ENCODE peak calls at places on chromosomes 13 and 19, in five cellular contexts. One of them, this sample, is unnamed.

GRCh38 chr19:49161987-49162386 is 4.4 kb downstream of the TRPM4 start:
- DNase-seq in brain microvascular endothelial cell: peak; percentile 43
- DNase-seq in fibroblast of pulmonary artery: no peak
- DNase-seq in right lobe of liver: no peak
- DNase-seq in retinal pigment epithelial cell: no peak
- DNase-seq in this sample: no peak

GRCh38 chr13:29754486-29754806 is 96.0 kb downstream of the UBL3 start:
- DNase-seq in brain microvascular endothelial cell: peak; percentile 45
- DNase-seq in fibroblast of pulmonary artery: peak; percentile 39
- DNase-seq in right lobe of liver: no peak
- DNase-seq in retinal pigment epithelial cell: no peak
- DNase-seq in this sample: no peak

GRCh38 chr19:58450836-58451357 is 525 bp upstream of the ZNF324B start:
- DNase-seq in brain microvascular endothelial cell: no peak
- DNase-seq in fibroblast of pulmonary artery: no peak
- DNase-seq in right lobe of liver: no peak
- DNase-seq in retinal pigment epithelial cell: no peak
- DNase-seq in this sample: no peak

GRCh38 chr19:3576696-3577443 is 4.1 kb downstream of the HMG20B start:
- DNase-seq in brain microvascular endothelial cell: no peak
- DNase-seq in fibroblast of pulmonary artery: peak; percentile 73
- DNase-seq in right lobe of liver: no peak
- DNase-seq in retinal pigment epithelial cell: peak; percentile 32
- DNase-seq in this sample: no peak

GRCh38 chr19:15118789-15119494 is 11.7 kb downstream of the SYDE1 start:
- DNase-seq in brain microvascular endothelial cell: no peak
- DNase-seq in fibroblast of pulmonary artery: no peak
- DNase-seq in right lobe of liver: no peak
- DNase-seq in retinal pigment epithelial cell: no peak
- DNase-seq in this sample: no peak

GRCh38 chr13:74550039-74550438 is 415.8 kb upstream of the KLF12 start:
- DNase-seq in brain microvascular endothelial cell: no peak
- DNase-seq in fibroblast of pulmonary artery: peak; percentile 26
- DNase-seq in right lobe of liver: no peak
- DNase-seq in retinal pigment epithelial cell: no peak
- DNase-seq in this sample: no peak

GRCh38 chr19:33473644-33474305 is 47.8 kb downstream of the PEPD start:
- DNase-seq in brain microvascular endothelial cell: peak; percentile 45
- DNase-seq in fibroblast of pulmonary artery: peak; percentile 47
- DNase-seq in right lobe of liver: peak; percentile 50
- DNase-seq in retinal pigment epithelial cell: no peak
- DNase-seq in this sample: no peak

GRCh38 chr13:95948646-95949045 is 104.6 kb downstream of the UGGT2 start:
- DNase-seq in brain microvascular endothelial cell: peak; percentile 75
- DNase-seq in fibroblast of pulmonary artery: peak; percentile 48
- DNase-seq in right lobe of liver: no peak
- DNase-seq in retinal pigment epithelial cell: no peak
- DNase-seq in this sample: no peak

GRCh38 chr13:34964558-34964957 is 22.5 kb downstream of the NBEA start:
- DNase-seq in brain microvascular endothelial cell: no peak
- DNase-seq in fibroblast of pulmonary artery: no peak
- DNase-seq in right lobe of liver: no peak
- DNase-seq in retinal pigment epithelial cell: no peak
- DNase-seq in this sample: no peak

GRCh38 chr19:4178990-4179389 is 3.4 kb downstream of the SIRT6 start:
- DNase-seq in brain microvascular endothelial cell: no peak
- DNase-seq in fibroblast of pulmonary artery: no peak
- DNase-seq in right lobe of liver: no peak
- DNase-seq in retinal pigment epithelial cell: no peak
- DNase-seq in this sample: no peak

GRCh38 chr19:10691883-10692282 is 9.4 kb upstream of the QTRT1 start:
- DNase-seq in brain microvascular endothelial cell: no peak
- DNase-seq in fibroblast of pulmonary artery: no peak
- DNase-seq in right lobe of liver: no peak
- DNase-seq in retinal pigment epithelial cell: no peak
- DNase-seq in this sample: no peak

GRCh38 chr19:41144403-41144802 is 30.2 kb downstream of the CYP2F1 start:
- DNase-seq in brain microvascular endothelial cell: peak; percentile 73
- DNase-seq in fibroblast of pulmonary artery: peak; percentile 91
- DNase-seq in right lobe of liver: peak; percentile 73
- DNase-seq in retinal pigment epithelial cell: peak; percentile 45
- DNase-seq in this sample: peak; percentile 73

GRCh38 chr13:28324181-28324789 is 170.6 kb downstream of the FLT1 start:
- DNase-seq in brain microvascular endothelial cell: peak; percentile 81
- DNase-seq in fibroblast of pulmonary artery: peak; percentile 82
- DNase-seq in right lobe of liver: no peak
- DNase-seq in retinal pigment epithelial cell: peak; percentile 16
- DNase-seq in this sample: peak; percentile 80

GRCh38 chr19:48991823-48992570 is 1.1 kb downstream of the GYS1 start:
- DNase-seq in brain microvascular endothelial cell: peak; percentile 77
- DNase-seq in fibroblast of pulmonary artery: peak; percentile 82
- DNase-seq in right lobe of liver: no peak
- DNase-seq in retinal pigment epithelial cell: peak; percentile 41
- DNase-seq in this sample: peak; percentile 61

GRCh38 chr13:98910501-98910951 is 67.3 kb downstream of the DOCK9 start:
- DNase-seq in brain microvascular endothelial cell: peak; percentile 80
- DNase-seq in fibroblast of pulmonary artery: peak; percentile 90
- DNase-seq in right lobe of liver: no peak
- DNase-seq in retinal pigment epithelial cell: no peak
- DNase-seq in this sample: no peak

GRCh38 chr13:22102237-22102636 is 431.4 kb downstream of the FGF9 start:
- DNase-seq in brain microvascular endothelial cell: no peak
- DNase-seq in fibroblast of pulmonary artery: no peak
- DNase-seq in right lobe of liver: no peak
- DNase-seq in retinal pigment epithelial cell: no peak
- DNase-seq in this sample: no peak

GRCh38 chr19:29586401-29586800 is 19.7 kb upstream of the POP4 start:
- DNase-seq in brain microvascular endothelial cell: no peak
- DNase-seq in fibroblast of pulmonary artery: no peak
- DNase-seq in right lobe of liver: no peak
- DNase-seq in retinal pigment epithelial cell: no peak
- DNase-seq in this sample: no peak

GRCh38 chr19:36972594-36972993 is 56.5 kb downstream of the ZNF568 start:
- DNase-seq in brain microvascular endothelial cell: no peak
- DNase-seq in fibroblast of pulmonary artery: no peak
- DNase-seq in right lobe of liver: peak; percentile 52
- DNase-seq in retinal pigment epithelial cell: no peak
- DNase-seq in this sample: no peak

GRCh38 chr19:5360003-5360820 is 19.6 kb upstream of the PTPRS start:
- DNase-seq in brain microvascular endothelial cell: no peak
- DNase-seq in fibroblast of pulmonary artery: peak; percentile 9
- DNase-seq in right lobe of liver: no peak
- DNase-seq in retinal pigment epithelial cell: no peak
- DNase-seq in this sample: no peak

GRCh38 chr13:97568850-97569249 is 134.9 kb downstream of the RAP2A start:
- DNase-seq in brain microvascular endothelial cell: no peak
- DNase-seq in fibroblast of pulmonary artery: no peak
- DNase-seq in right lobe of liver: no peak
- DNase-seq in retinal pigment epithelial cell: peak; percentile 60
- DNase-seq in this sample: no peak

GRCh38 chr13:33233547-33233946 is 52.0 kb downstream of the STARD13 start:
- DNase-seq in brain microvascular endothelial cell: no peak
- DNase-seq in fibroblast of pulmonary artery: no peak
- DNase-seq in right lobe of liver: peak; percentile 74
- DNase-seq in retinal pigment epithelial cell: no peak
- DNase-seq in this sample: no peak

GRCh38 chr13:48874165-48874564 is 101.5 kb upstream of the FNDC3A start:
- DNase-seq in brain microvascular endothelial cell: no peak
- DNase-seq in fibroblast of pulmonary artery: no peak
- DNase-seq in right lobe of liver: no peak
- DNase-seq in retinal pigment epithelial cell: no peak
- DNase-seq in this sample: no peak

GRCh38 chr13:29802621-29803020 is 47.8 kb downstream of the UBL3 start:
- DNase-seq in brain microvascular endothelial cell: no peak
- DNase-seq in fibroblast of pulmonary artery: peak; percentile 18
- DNase-seq in right lobe of liver: no peak
- DNase-seq in retinal pigment epithelial cell: no peak
- DNase-seq in this sample: no peak

GRCh38 chr13:52780092-52780491 is 40.5 kb upstream of the CNMD start:
- DNase-seq in brain microvascular endothelial cell: no peak
- DNase-seq in fibroblast of pulmonary artery: no peak
- DNase-seq in right lobe of liver: no peak
- DNase-seq in retinal pigment epithelial cell: no peak
- DNase-seq in this sample: no peak

GRCh38 chr19:52369463-52370340 is at the start of gene ZNF880:
- DNase-seq in brain microvascular endothelial cell: peak; percentile 87
- DNase-seq in fibroblast of pulmonary artery: peak; percentile 94
- DNase-seq in right lobe of liver: peak; percentile 90
- DNase-seq in retinal pigment epithelial cell: peak; percentile 72
- DNase-seq in this sample: peak; percentile 88

GRCh38 chr19:34136127-34136526 is 36.2 kb upstream of the LSM14A start:
- DNase-seq in brain microvascular endothelial cell: no peak
- DNase-seq in fibroblast of pulmonary artery: no peak
- DNase-seq in right lobe of liver: no peak
- DNase-seq in retinal pigment epithelial cell: no peak
- DNase-seq in this sample: no peak

GRCh38 chr13:35936579-35936978 is 194.6 kb downstream of the DCLK1 start:
- DNase-seq in brain microvascular endothelial cell: no peak
- DNase-seq in fibroblast of pulmonary artery: no peak
- DNase-seq in right lobe of liver: no peak
- DNase-seq in retinal pigment epithelial cell: no peak
- DNase-seq in this sample: no peak

GRCh38 chr13:33228645-33229445 is 56.7 kb downstream of the STARD13 start:
- DNase-seq in brain microvascular endothelial cell: peak; percentile 63
- DNase-seq in fibroblast of pulmonary artery: peak; percentile 72
- DNase-seq in right lobe of liver: no peak
- DNase-seq in retinal pigment epithelial cell: no peak
- DNase-seq in this sample: peak; percentile 57

GRCh38 chr19:54030895-54031586 is 32.7 kb downstream of the VSTM1 start:
- DNase-seq in brain microvascular endothelial cell: no peak
- DNase-seq in fibroblast of pulmonary artery: peak; percentile 49
- DNase-seq in right lobe of liver: no peak
- DNase-seq in retinal pigment epithelial cell: no peak
- DNase-seq in this sample: no peak

GRCh38 chr13:24664726-24665409 is 15.3 kb upstream of the ATP12A start:
- DNase-seq in brain microvascular endothelial cell: peak; percentile 62
- DNase-seq in fibroblast of pulmonary artery: no peak
- DNase-seq in right lobe of liver: no peak
- DNase-seq in retinal pigment epithelial cell: no peak
- DNase-seq in this sample: no peak

GRCh38 chr13:111909501-111909900 is 157.4 kb upstream of the SOX1 start:
- DNase-seq in brain microvascular endothelial cell: no peak
- DNase-seq in fibroblast of pulmonary artery: no peak
- DNase-seq in right lobe of liver: no peak
- DNase-seq in retinal pigment epithelial cell: no peak
- DNase-seq in this sample: no peak

GRCh38 chr19:10173527-10173926 is 21.2 kb downstream of the DNMT1 start:
- DNase-seq in brain microvascular endothelial cell: peak; percentile 26
- DNase-seq in fibroblast of pulmonary artery: peak; percentile 32
- DNase-seq in right lobe of liver: no peak
- DNase-seq in retinal pigment epithelial cell: no peak
- DNase-seq in this sample: no peak

GRCh38 chr13:98267080-98267912 is 90.2 kb upstream of the RNF113B start:
- DNase-seq in brain microvascular endothelial cell: peak; percentile 69
- DNase-seq in fibroblast of pulmonary artery: no peak
- DNase-seq in right lobe of liver: peak; percentile 78
- DNase-seq in retinal pigment epithelial cell: no peak
- DNase-seq in this sample: peak; percentile 37

DNA sequence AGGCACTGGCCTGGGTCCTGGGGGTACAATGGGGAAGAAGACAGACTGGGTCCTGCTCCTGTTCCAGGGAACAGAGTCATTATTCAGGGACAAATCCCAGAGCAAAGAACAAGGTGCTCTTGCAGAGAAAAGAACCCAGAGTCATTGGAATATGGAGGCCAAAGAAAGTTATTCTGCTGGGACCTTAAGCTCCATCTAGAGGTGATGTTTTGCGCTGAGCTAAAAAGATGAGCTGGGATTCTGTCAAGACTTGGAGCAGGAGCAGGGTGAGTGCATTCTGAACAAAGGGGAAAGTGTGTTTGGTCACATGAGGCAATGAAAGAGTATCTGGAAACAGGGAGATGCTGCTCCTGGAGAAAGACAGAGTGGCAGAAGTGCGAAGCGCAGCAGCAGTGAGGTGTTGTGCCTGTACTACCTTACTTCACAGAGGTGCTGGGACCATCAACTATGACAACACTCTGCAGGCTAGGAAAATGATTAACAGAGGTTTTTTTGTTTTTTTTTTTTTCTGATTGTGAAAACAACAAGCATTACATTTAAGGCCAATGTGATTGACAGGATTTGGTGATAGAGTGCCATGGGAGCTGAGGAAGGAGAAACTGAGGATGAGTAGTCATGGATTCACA is 95.3 kb upstream of the TNFSF11 start:
- DNase-seq in brain microvascular endothelial cell: peak; percentile 60
- DNase-seq in fibroblast of pulmonary artery: peak; percentile 63
- DNase-seq in right lobe of liver: no peak
- DNase-seq in retinal pigment epithelial cell: no peak
- DNase-seq in this sample: peak; percentile 46
- TF ChIP-seq CTCF in brain microvascular endothelial cell: peak; percentile 80
- TF ChIP-seq CTCF in fibroblast of pulmonary artery: peak; percentile 73
- TF ChIP-seq CTCF in right lobe of liver: peak; percentile 23
- TF ChIP-seq CTCF in retinal pigment epithelial cell: peak; percentile 51
- TF ChIP-seq CTCF in this sample: peak; percentile 19

GRCh38 chr13:114035186-114035582 is 61.3 kb upstream of the C13orf46 start:
- DNase-seq in brain microvascular endothelial cell: no peak
- DNase-seq in fibroblast of pulmonary artery: no peak
- DNase-seq in right lobe of liver: no peak
- DNase-seq in retinal pigment epithelial cell: no peak
- DNase-seq in this sample: no peak
- TF ChIP-seq CTCF in brain microvascular endothelial cell: no peak
- TF ChIP-seq CTCF in fibroblast of pulmonary artery: no peak
- TF ChIP-seq CTCF in right lobe of liver: no peak
- TF ChIP-seq CTCF in retinal pigment epithelial cell: no peak
- TF ChIP-seq CTCF in this sample: no peak

DNA sequence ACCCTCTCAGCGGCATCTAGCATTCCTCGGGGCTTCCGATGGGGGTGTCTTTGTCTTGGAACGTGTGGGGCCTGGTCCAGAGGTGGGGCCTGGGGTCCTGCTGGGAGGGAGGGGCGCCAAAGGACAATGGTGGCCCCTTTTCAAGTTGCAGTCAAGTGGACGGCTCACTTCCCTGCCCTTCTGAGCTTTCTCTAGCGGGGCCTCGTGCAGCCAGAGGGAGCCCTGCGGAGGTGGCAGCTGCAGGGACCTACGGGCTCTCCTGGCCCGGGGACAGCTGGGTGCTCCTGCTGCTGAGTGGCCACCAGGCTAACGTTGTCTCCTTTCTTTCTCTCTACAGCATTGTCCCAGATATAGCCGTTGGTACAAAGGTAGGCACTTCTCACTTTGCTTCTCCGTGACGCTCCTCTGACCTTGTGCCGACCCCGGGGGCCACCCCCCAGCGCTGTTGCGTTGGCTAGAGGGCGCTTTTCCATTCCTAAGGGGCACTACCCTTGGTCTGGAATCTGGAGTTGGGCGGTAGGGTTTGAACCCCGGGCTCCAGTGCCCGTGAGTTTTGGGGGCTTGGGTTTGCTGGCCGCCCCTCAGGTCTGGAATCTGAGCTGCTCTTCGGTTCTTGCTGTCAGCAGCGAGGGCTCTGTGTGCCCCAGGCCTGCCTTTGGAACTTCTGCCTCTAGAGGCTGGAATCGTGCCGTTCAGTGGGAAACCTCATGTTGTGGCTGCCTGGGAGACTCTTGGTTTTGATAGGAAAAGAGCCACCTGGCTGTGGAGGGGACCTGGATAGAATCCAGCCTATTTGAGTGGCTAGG is 2.0 kb downstream of the PTBP1 start:
- DNase-seq in brain microvascular endothelial cell: no peak
- DNase-seq in fibroblast of pulmonary artery: peak; percentile 64
- DNase-seq in right lobe of liver: no peak
- DNase-seq in retinal pigment epithelial cell: no peak
- DNase-seq in this sample: no peak
- TF ChIP-seq CTCF in brain microvascular endothelial cell: peak; percentile 44
- TF ChIP-seq CTCF in fibroblast of pulmonary artery: peak; percentile 35
- TF ChIP-seq CTCF in right lobe of liver: no peak
- TF ChIP-seq CTCF in retinal pigment epithelial cell: peak; percentile 0
- TF ChIP-seq CTCF in this sample: no peak

GRCh38 chr13:89470901-89471300 is 1799.7 kb downstream of the SLITRK5 start:
- DNase-seq in brain microvascular endothelial cell: no peak
- DNase-seq in fibroblast of pulmonary artery: no peak
- DNase-seq in right lobe of liver: no peak
- DNase-seq in retinal pigment epithelial cell: no peak
- DNase-seq in this sample: no peak
- TF ChIP-seq CTCF in brain microvascular endothelial cell: no peak
- TF ChIP-seq CTCF in fibroblast of pulmonary artery: no peak
- TF ChIP-seq CTCF in right lobe of liver: no peak
- TF ChIP-seq CTCF in retinal pigment epithelial cell: no peak
- TF ChIP-seq CTCF in this sample: no peak

This sample was measured in GM13976.